ENCODE peak calls at places on chromosomes 2 and 18, in five cellular contexts. Q is left ventricle myocardium superior; I is activated naive CD4-positive, alpha-beta T cell; R is stimulated activated CD4-positive, alpha-beta T cell treated with anti-CD3 and anti-CD28 coated beads, Interleukin-2, amount 100 ng/mL, for 48 hours; M is WTC11. C is an unnamed sample.

GRCh38 chr2:189191766-189192165 is 12.2 kb upstream of the COL5A2 start:
- DNase-seq in Q (no peak), I (no peak), R (no peak), M (no peak), C (no peak)

GRCh38 chr2:240205348-240205747 is 64.9 kb upstream of the OTOS start:
- DNase-seq in Q (peak), I (no peak), R (peak), M (peak), C (peak)

GRCh38 chr18:10131036-10131774 is 217.4 kb downstream of the VAPA start:
- DNase-seq in Q (no peak), I (no peak), R (no peak), M (no peak), C (no peak)

GRCh38 chr2:99811544-99811943 is 321.7 kb upstream of the REV1 start:
- DNase-seq in Q (no peak), I (no peak), R (no peak), M (no peak), C (no peak)

GRCh38 chr2:5845798-5846197 is 153.6 kb downstream of the SOX11 start:
- DNase-seq in Q (no peak), I (no peak), R (no peak), M (no peak), C (no peak)

GRCh38 chr2:240399419-240400318 is 35.8 kb upstream of the GPC1 start:
- DNase-seq in Q (peak), I (no peak), R (no peak), M (no peak), C (peak)

GRCh38 chr2:98833172-98833916 is 102.4 kb upstream of the MGAT4A start:
- DNase-seq in Q (no peak), I (no peak), R (no peak), M (no peak), C (no peak)

GRCh38 chr2:80459028-80459427 is 154.5 kb upstream of the LRRTM1 start:
- DNase-seq in Q (no peak), I (no peak), R (no peak), M (no peak), C (no peak)

GRCh38 chr2:141534671-141535359 is 596.0 kb downstream of the LRP1B start:
- DNase-seq in Q (no peak), I (no peak), R (no peak), M (no peak), C (no peak)

GRCh38 chr18:24987933-24988840 is 363.8 kb downstream of the ZNF521 start:
- DNase-seq in Q (peak), I (no peak), R (no peak), M (no peak), C (no peak)

GRCh38 chr2:21814588-21815192 is 690.9 kb downstream of the TDRD15 start:
- DNase-seq in Q (no peak), I (no peak), R (no peak), M (no peak), C (no peak)

GRCh38 chr2:190186238-190186637 is 123.7 kb upstream of the MSTN start:
- DNase-seq in Q (no peak), I (no peak), R (no peak), M (no peak), C (no peak)

GRCh38 chr2:102094917-102095316 is 47.6 kb upstream of the IL1R1 start:
- DNase-seq in Q (no peak), I (no peak), R (no peak), M (no peak), C (no peak)

GRCh38 chr2:95346236-95346737 is 49.1 kb downstream of the KCNIP3 start:
- DNase-seq in Q (peak), I (no peak), R (peak), M (no peak), C (no peak)

GRCh38 chr2:231172020-231172419 is 26.4 kb upstream of the ARMC9 start:
- DNase-seq in Q (no peak), I (no peak), R (no peak), M (no peak), C (no peak)

GRCh38 chr18:55988537-55988936 is 400.5 kb upstream of the TCF4 start:
- DNase-seq in Q (no peak), I (no peak), R (no peak), M (no peak), C (no peak)

GRCh38 chr2:61962095-61962984 is 56.9 kb downstream of the COMMD1 start:
- DNase-seq in Q (no peak), I (no peak), R (no peak), M (no peak), C (no peak)

GRCh38 chr2:236176417-236176816 is 8.2 kb upstream of the GBX2 start:
- DNase-seq in Q (no peak), I (no peak), R (no peak), M (peak), C (no peak)

GRCh38 chr2:197972017-197972416 is 167.6 kb downstream of the PLCL1 start:
- DNase-seq in Q (no peak), I (no peak), R (no peak), M (no peak), C (no peak)

GRCh38 chr2:191581003-191581402 is 96.9 kb upstream of the NABP1 start:
- DNase-seq in Q (no peak), I (no peak), R (no peak), M (no peak), C (no peak)

GRCh38 chr2:175003875-175004729 is 1.1 kb downstream of the CHN1 start:
- DNase-seq in Q (no peak), I (no peak), R (no peak), M (peak), C (no peak)

GRCh38 chr2:25505630-25506029 is 163.9 kb upstream of the DNMT3A start:
- DNase-seq in Q (no peak), I (no peak), R (no peak), M (no peak), C (no peak)

GRCh38 chr2:113156278-113157107 is 17.3 kb upstream of the PSD4 start:
- DNase-seq in Q (no peak), I (no peak), R (no peak), M (peak), C (no peak)

GRCh38 chr2:127520424-127520823 is 5.9 kb downstream of the IWS1 start:
- DNase-seq in Q (no peak), I (no peak), R (no peak), M (no peak), C (no peak)

GRCh38 chr2:240140511-240140910 is at the start of gene OTOS:
- DNase-seq in Q (no peak), I (no peak), R (no peak), M (no peak), C (peak)

C was measured in activated T-cell treated with anti-CD3 and anti-CD28 coated beads, Interleukin-2, amount 50 U/mL, for 24 hours.